ENCODE peak calls at places on chromosomes 13 and 19, in four cellular contexts. One of them, this sample, is unnamed.

GRCh38 chr13:25874064-25874737 is 177.6 kb downstream of the SHISA2 start:
- DNase-seq in transverse colon: no peak
- DNase-seq in A549: no peak
- DNase-seq in tibial nerve: no peak
- DNase-seq in this sample: no peak

GRCh38 chr19:19823916-19824315 is 2.4 kb upstream of the ZNF506 start:
- DNase-seq in transverse colon: no peak
- DNase-seq in A549: no peak
- DNase-seq in tibial nerve: no peak
- DNase-seq in this sample: no peak

GRCh38 chr13:20442798-20443381 is 82.8 kb downstream of the CRYL1 start:
- DNase-seq in transverse colon: peak; percentile 88
- DNase-seq in A549: no peak
- DNase-seq in tibial nerve: no peak
- DNase-seq in this sample: no peak

GRCh38 chr13:28313579-28313978 is 175.2 kb downstream of the PAN3 start:
- DNase-seq in transverse colon: no peak
- DNase-seq in A549: no peak
- DNase-seq in tibial nerve: no peak
- DNase-seq in this sample: no peak

GRCh38 chr13:44436589-44437337 is 63.1 kb downstream of the SERP2 start:
- DNase-seq in transverse colon: peak; percentile 97
- DNase-seq in A549: peak; percentile 72
- DNase-seq in tibial nerve: peak; percentile 89
- DNase-seq in this sample: peak; percentile 96

GRCh38 chr13:34358811-34359513 is 541.0 kb downstream of the RFC3 start:
- DNase-seq in transverse colon: no peak
- DNase-seq in A549: no peak
- DNase-seq in tibial nerve: no peak
- DNase-seq in this sample: no peak

GRCh38 chr19:16586477-16586871 is 14.3 kb upstream of the SLC35E1 start:
- DNase-seq in transverse colon: no peak
- DNase-seq in A549: no peak
- DNase-seq in tibial nerve: no peak
- DNase-seq in this sample: no peak

GRCh38 chr19:1408300-1409203 is 1.2 kb downstream of the DAZAP1 start:
- DNase-seq in transverse colon: peak; percentile 55
- DNase-seq in A549: no peak
- DNase-seq in tibial nerve: no peak
- DNase-seq in this sample: no peak

GRCh38 chr13:35930665-35931631 is 200.2 kb downstream of the DCLK1 start:
- DNase-seq in transverse colon: no peak
- DNase-seq in A549: no peak
- DNase-seq in tibial nerve: no peak
- DNase-seq in this sample: no peak

GRCh38 chr13:110259651-110260050 is 47.3 kb downstream of the COL4A1 start:
- DNase-seq in transverse colon: no peak
- DNase-seq in A549: no peak
- DNase-seq in tibial nerve: no peak
- DNase-seq in this sample: no peak

GRCh38 chr19:32387701-32388392 is 17.7 kb upstream of the DPY19L3 start:
- DNase-seq in transverse colon: peak; percentile 59
- DNase-seq in A549: no peak
- DNase-seq in tibial nerve: no peak
- DNase-seq in this sample: no peak

GRCh38 chr13:34070006-34070405 is 252.1 kb downstream of the RFC3 start:
- DNase-seq in transverse colon: no peak
- DNase-seq in A549: no peak
- DNase-seq in tibial nerve: no peak
- DNase-seq in this sample: no peak

GRCh38 chr19:9008667-9009066 is 1.5 kb downstream of the MUC16 start:
- DNase-seq in transverse colon: no peak
- DNase-seq in A549: no peak
- DNase-seq in tibial nerve: no peak
- DNase-seq in this sample: no peak

GRCh38 chr19:57887195-57887941 is 1.5 kb downstream of the ZNF814 start:
- DNase-seq in transverse colon: peak; percentile 12
- DNase-seq in A549: no peak
- DNase-seq in tibial nerve: no peak
- DNase-seq in this sample: no peak

GRCh38 chr19:57886046-57886445 is 2.8 kb downstream of the ZNF814 start:
- DNase-seq in transverse colon: no peak
- DNase-seq in A549: no peak
- DNase-seq in tibial nerve: no peak
- DNase-seq in this sample: no peak

GRCh38 chr19:57888107-57888493 is 737 bp downstream of the ZNF814 start:
- DNase-seq in transverse colon: no peak
- DNase-seq in A549: no peak
- DNase-seq in tibial nerve: no peak
- DNase-seq in this sample: no peak

DNA sequence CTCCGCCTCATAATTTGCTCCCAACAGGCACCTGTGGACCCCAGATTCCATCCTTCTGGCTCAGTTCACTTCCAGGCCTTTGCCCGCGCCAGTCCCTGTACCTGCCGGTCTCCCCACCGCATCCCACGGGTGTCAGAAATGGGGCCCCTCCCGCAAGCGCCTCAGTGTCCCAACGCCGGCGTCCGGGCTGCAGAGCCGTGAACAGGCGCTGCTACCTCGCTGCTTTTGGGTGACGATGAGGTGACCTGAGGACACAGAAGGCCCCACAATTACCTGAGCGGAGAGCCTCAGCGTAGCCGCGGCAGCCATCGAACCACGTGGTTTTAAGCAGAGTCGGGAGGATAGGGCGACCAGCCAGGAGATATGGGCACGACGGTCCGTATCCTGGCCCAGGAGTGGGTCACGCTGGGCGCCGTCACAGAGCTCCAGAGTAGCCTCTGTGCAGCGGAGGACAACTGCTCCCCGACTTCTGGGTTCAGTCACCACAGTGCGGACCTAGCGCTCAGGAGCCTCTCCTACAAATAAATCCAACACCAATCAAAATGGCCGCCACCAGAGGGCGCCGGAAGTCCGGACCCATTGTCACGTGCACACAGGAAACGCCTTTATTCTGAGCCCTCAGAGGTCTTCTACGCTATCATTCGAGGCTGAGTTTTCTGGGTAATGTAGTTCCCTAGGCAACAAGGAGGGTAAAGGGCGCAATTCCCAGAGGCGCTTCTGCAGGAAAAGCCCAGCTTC is at the start of gene ZNF814:
- DNase-seq in transverse colon: peak; percentile 86
- DNase-seq in A549: peak; percentile 10
- DNase-seq in tibial nerve: peak; percentile 46
- DNase-seq in this sample: peak; percentile 85
- TF ChIP-seq POLR2A in transverse colon: peak; percentile 37
- TF ChIP-seq POLR2A in A549: no peak
- TF ChIP-seq POLR2A in tibial nerve: no peak
- TF ChIP-seq POLR2A in this sample: no peak

GRCh38 chr19:46412983-46413261 is 442 bp downstream of the CCDC8 start:
- DNase-seq in transverse colon: no peak
- DNase-seq in A549: no peak
- DNase-seq in tibial nerve: no peak
- DNase-seq in this sample: no peak
- H3K4me3 ChIP-seq in transverse colon: peak overlapping the region; percentile 13
- H3K4me3 ChIP-seq in A549: no peak overlapping the region
- H3K4me3 ChIP-seq in tibial nerve: peak overlapping the region; percentile 56
- H3K4me3 ChIP-seq in this sample: peak overlapping the region; percentile 47

GRCh38 chr13:99626461-99627082 is 125.3 kb downstream of the TM9SF2 start:
- DNase-seq in transverse colon: no peak
- DNase-seq in A549: no peak
- DNase-seq in tibial nerve: no peak
- DNase-seq in this sample: no peak
- TF ChIP-seq EP300 in transverse colon: no peak
- TF ChIP-seq EP300 in A549: no peak
- TF ChIP-seq EP300 in tibial nerve: no peak
- TF ChIP-seq EP300 in this sample: no peak

DNA sequence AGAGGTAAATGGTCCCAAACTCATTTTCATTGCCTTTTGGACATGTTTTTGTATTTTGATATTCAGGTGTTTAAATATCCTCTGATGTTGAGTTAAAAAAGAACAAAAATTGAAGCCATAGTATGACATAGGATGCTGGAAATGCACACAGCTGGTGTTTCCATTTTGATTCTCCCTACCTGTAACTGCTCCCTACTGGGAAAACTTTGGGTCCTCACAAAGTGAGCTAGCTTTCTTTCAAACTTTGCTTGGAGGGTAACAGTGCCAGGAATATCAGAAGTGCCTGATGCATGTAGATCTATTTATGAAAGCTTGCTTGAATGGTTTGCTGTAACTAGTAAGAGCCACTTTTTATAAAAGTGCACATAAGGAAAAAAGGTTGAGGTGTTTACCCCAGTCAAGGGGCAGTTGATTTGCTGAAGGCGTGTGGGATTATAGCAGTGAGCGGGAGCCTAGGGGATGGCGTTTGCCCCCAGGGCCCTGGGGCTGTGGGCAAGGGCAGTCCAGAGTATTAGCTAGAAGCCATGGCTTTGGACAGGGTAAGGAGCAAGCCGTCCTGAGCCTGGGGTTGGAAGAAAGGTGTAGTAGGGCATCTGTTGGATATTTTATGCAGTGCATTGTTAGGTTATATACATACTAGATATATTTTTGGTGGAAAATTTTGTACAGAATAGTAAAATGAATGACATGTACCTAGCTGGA is 4.3 kb downstream of the RPS9 start:
- DNase-seq in transverse colon: no peak
- DNase-seq in A549: no peak
- DNase-seq in tibial nerve: no peak
- DNase-seq in this sample: no peak
- TF ChIP-seq POLR2A in transverse colon: no peak
- TF ChIP-seq POLR2A in A549: no peak
- TF ChIP-seq POLR2A in tibial nerve: no peak
- TF ChIP-seq POLR2A in this sample: no peak

GRCh38 chr19:18709546-18709945 is 26.1 kb downstream of the CRTC1 start:
- DNase-seq in transverse colon: no peak
- DNase-seq in A549: no peak
- DNase-seq in tibial nerve: no peak
- DNase-seq in this sample: no peak

GRCh38 chr19:18710986-18711751 is 27.7 kb downstream of the CRTC1 start:
- DNase-seq in transverse colon: no peak
- DNase-seq in A549: no peak
- DNase-seq in tibial nerve: peak; percentile 38
- DNase-seq in this sample: no peak

GRCh38 chr19:18711893-18712292 is 28.4 kb downstream of the CRTC1 start:
- DNase-seq in transverse colon: no peak
- DNase-seq in A549: no peak
- DNase-seq in tibial nerve: no peak
- DNase-seq in this sample: no peak

GRCh38 chr19:18710186-18710585 is 26.7 kb downstream of the CRTC1 start:
- DNase-seq in transverse colon: no peak
- DNase-seq in A549: no peak
- DNase-seq in tibial nerve: no peak
- DNase-seq in this sample: no peak

GRCh38 chr19:18708452-18709231 is 25.2 kb downstream of the CRTC1 start:
- DNase-seq in transverse colon: no peak
- DNase-seq in A549: no peak
- DNase-seq in tibial nerve: no peak
- DNase-seq in this sample: no peak
- H3K4me3 ChIP-seq in transverse colon: no peak overlapping the region
- H3K4me3 ChIP-seq in A549: no peak overlapping the region
- H3K4me3 ChIP-seq in tibial nerve: no peak overlapping the region
- H3K4me3 ChIP-seq in this sample: no peak overlapping the region

DNA sequence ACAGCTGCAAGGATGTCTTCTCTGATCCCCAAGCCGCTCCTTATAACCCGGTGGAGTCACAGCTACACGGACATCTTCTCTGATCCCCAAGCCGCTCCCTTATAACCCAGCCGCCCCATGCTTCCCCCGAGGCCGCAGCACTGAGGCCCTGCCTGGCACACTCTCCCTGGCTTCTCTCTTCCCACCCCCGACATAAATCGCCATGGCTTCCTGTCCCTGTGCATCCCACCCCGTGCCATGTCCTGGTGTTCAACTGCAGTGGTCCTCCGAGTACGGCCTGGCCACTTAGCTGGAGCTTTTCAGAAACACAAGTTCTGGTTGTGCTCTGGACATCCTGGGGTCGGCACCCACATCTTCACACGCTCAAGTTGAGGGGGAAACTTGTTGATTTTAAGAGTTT is 60.4 kb downstream of the RASA3 start:
- DNase-seq in transverse colon: no peak
- DNase-seq in A549: no peak
- DNase-seq in tibial nerve: peak; percentile 11
- DNase-seq in this sample: peak; percentile 58
- TF ChIP-seq EP300 in transverse colon: no peak
- TF ChIP-seq EP300 in A549: no peak
- TF ChIP-seq EP300 in tibial nerve: no peak
- TF ChIP-seq EP300 in this sample: no peak

GRCh38 chr19:48123907-48124675 is 13.5 kb upstream of the PLA2G4C start:
- DNase-seq in transverse colon: no peak
- DNase-seq in A549: no peak
- DNase-seq in tibial nerve: no peak
- DNase-seq in this sample: no peak
- TF ChIP-seq POLR2A in transverse colon: no peak
- TF ChIP-seq POLR2A in A549: no peak
- TF ChIP-seq POLR2A in tibial nerve: no peak
- TF ChIP-seq POLR2A in this sample: no peak

GRCh38 chr13:113941571-113942191 is 32.2 kb downstream of the C13orf46 start:
- DNase-seq in transverse colon: no peak
- DNase-seq in A549: no peak
- DNase-seq in tibial nerve: no peak
- DNase-seq in this sample: peak; percentile 34

GRCh38 chr13:113945857-113946408 is 27.9 kb downstream of the C13orf46 start:
- DNase-seq in transverse colon: no peak
- DNase-seq in A549: no peak
- DNase-seq in tibial nerve: no peak
- DNase-seq in this sample: no peak

GRCh38 chr13:113946409-113947181 is 27.3 kb downstream of the C13orf46 start:
- DNase-seq in transverse colon: no peak
- DNase-seq in A549: no peak
- DNase-seq in tibial nerve: no peak
- DNase-seq in this sample: peak; percentile 61

GRCh38 chr13:113942591-113943103 is 31.2 kb downstream of the C13orf46 start:
- DNase-seq in transverse colon: no peak
- DNase-seq in A549: no peak
- DNase-seq in tibial nerve: no peak
- DNase-seq in this sample: no peak

GRCh38 chr13:113943821-113944565 is 29.9 kb downstream of the C13orf46 start:
- DNase-seq in transverse colon: no peak
- DNase-seq in A549: no peak
- DNase-seq in tibial nerve: no peak
- DNase-seq in this sample: peak; percentile 59
- H3K4me3 ChIP-seq in transverse colon: no peak overlapping the region
- H3K4me3 ChIP-seq in A549: no peak overlapping the region
- H3K4me3 ChIP-seq in tibial nerve: no peak overlapping the region
- H3K4me3 ChIP-seq in this sample: no peak overlapping the region

DNA sequence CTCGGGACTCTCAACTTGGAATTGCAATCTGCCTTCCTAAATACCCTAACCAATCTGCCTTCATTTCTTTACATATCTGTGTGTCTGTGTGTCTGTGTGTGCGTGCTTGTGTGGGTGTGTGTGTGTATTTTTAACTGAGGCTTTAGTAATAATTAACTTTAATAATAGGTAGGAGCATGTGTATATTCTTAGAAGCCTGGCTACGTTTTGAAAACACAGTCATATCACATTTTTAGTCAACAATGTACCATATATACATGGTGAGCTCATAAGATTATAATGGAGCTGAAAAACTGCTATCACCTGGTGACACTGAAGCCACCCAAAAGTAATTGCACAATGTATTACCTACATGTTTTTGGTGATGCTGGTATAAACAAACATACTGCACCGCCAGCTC is 65.4 kb upstream of the ATXN8OS start:
- DNase-seq in transverse colon: no peak
- DNase-seq in A549: no peak
- DNase-seq in tibial nerve: no peak
- DNase-seq in this sample: no peak
- TF ChIP-seq EP300 in transverse colon: no peak
- TF ChIP-seq EP300 in A549: no peak
- TF ChIP-seq EP300 in tibial nerve: no peak
- TF ChIP-seq EP300 in this sample: no peak

This sample was measured in suprapubic skin.